ENCODE peak calls at places on chromosomes 13 and 19, in seven cellular contexts. A is mesendoderm, L is H9, I is mesenchymal stem cell, U is IMR-90, E is H1, H is trophoblast cell. M is an unnamed sample.

GRCh38 chr19:40110570-40110969 is 19.8 kb upstream of the ZNF780A start:
- DNase-seq in A (no peak), L (no peak), I (no peak), U (no peak), E (no peak), H (no peak), M (no peak)

GRCh38 chr13:39306639-39307589 is 268.7 kb downstream of the NHLRC3 start:
- DNase-seq in A (no peak), L (no peak), I (no peak), U (no peak), E (no peak), H (no peak), M (no peak)

GRCh38 chr19:29277107-29277506 is 64.2 kb upstream of the UQCRFS1 start:
- DNase-seq in A (peak; percentile 89), L (peak; percentile 82), I (no peak), U (no peak), E (peak; percentile 57), H (no peak), M (no peak)

GRCh38 chr19:17006579-17006978 is 20.0 kb downstream of the CPAMD8 start:
- DNase-seq in A (no peak), L (no peak), I (no peak), U (no peak), E (no peak), H (no peak), M (no peak)

GRCh38 chr13:94550030-94550738 is 45.8 kb downstream of the TGDS start:
- DNase-seq in A (no peak), L (no peak), I (no peak), U (peak; percentile 52), E (no peak), H (peak; percentile 7), M (no peak)

GRCh38 chr19:43984687-43985000 is 656 bp downstream of the ZNF155 start:
- DNase-seq in A (no peak), L (no peak), I (no peak), U (no peak), E (no peak), H (no peak), M (no peak)

GRCh38 chr13:48156466-48156865 is 61.6 kb upstream of the MED4 start:
- DNase-seq in A (peak; percentile 37), L (peak; percentile 71), I (no peak), U (no peak), E (peak; percentile 58), H (peak; percentile 17), M (no peak)

GRCh38 chr13:81012031-81012430 is 671.1 kb upstream of the SPRY2 start:
- DNase-seq in A (peak; percentile 21), L (no peak), I (no peak), U (no peak), E (no peak), H (no peak), M (no peak)

GRCh38 chr19:7856679-7857663 is 17.2 kb downstream of the PRR36 start:
- DNase-seq in A (no peak), L (peak; percentile 28), I (no peak), U (no peak), E (no peak), H (no peak), M (no peak)

GRCh38 chr19:49497047-49497789 is 984 bp downstream of the RPS11 start:
- DNase-seq in A (peak; percentile 71), L (peak; percentile 54), I (peak; percentile 58), U (peak; percentile 47), E (no peak), H (peak; percentile 55), M (no peak)

GRCh38 chr13:28528848-28529247 is 33.9 kb upstream of the FLT1 start:
- DNase-seq in A (no peak), L (no peak), I (peak; percentile 24), U (no peak), E (no peak), H (no peak), M (no peak)

GRCh38 chr13:35393886-35394285 is 82.6 kb downstream of the MAB21L1 start:
- DNase-seq in A (no peak), L (no peak), I (no peak), U (no peak), E (no peak), H (no peak), M (no peak)

GRCh38 chr13:106484084-106484754 is 51.2 kb downstream of the EFNB2 start:
- DNase-seq in A (no peak), L (no peak), I (no peak), U (no peak), E (no peak), H (no peak), M (no peak)

GRCh38 chr13:75489502-75490263 is 7.7 kb upstream of the TBC1D4 start:
- DNase-seq in A (no peak), L (no peak), I (peak; percentile 92), U (peak; percentile 69), E (no peak), H (peak; percentile 54), M (no peak)

GRCh38 chr13:54536112-54536511 is 1507.5 kb downstream of the OLFM4 start:
- DNase-seq in A (peak; percentile 67), L (no peak), I (peak; percentile 11), U (no peak), E (no peak), H (no peak), M (no peak)

GRCh38 chr13:105642511-105642958 is 892.9 kb downstream of the EFNB2 start:
- DNase-seq in A (no peak), L (no peak), I (peak; percentile 47), U (peak; percentile 7), E (no peak), H (no peak), M (no peak)

GRCh38 chr19:46621191-46622117 is 3.4 kb downstream of the PTGIR start:
- DNase-seq in A (no peak), L (no peak), I (no peak), U (peak; percentile 11), E (no peak), H (no peak), M (no peak)

GRCh38 chr13:35988648-35989081 is 142.5 kb downstream of the DCLK1 start:
- DNase-seq in A (peak; percentile 41), L (no peak), I (no peak), U (no peak), E (peak; percentile 32), H (peak; percentile 72), M (no peak)

GRCh38 chr19:42220751-42221097 is 612 bp downstream of the ZNF526 start:
- DNase-seq in A (no peak), L (no peak), I (no peak), U (no peak), E (no peak), H (no peak), M (no peak)
- H3K4me1 ChIP-seq in A (peaks cover 2% of the 10 kb centered on the region), L (no peaks in the 10 kb centered on the region), I (peaks cover 27% of the 10 kb centered on the region), U (peaks cover 11% of the 10 kb centered on the region), E (peaks cover 11% of the 10 kb centered on the region), H (peaks cover 19% of the 10 kb centered on the region), M (peaks cover 14% of the 10 kb centered on the region)

GRCh38 chr19:37955986-37956385 is 49.0 kb downstream of the SIPA1L3 start:
- DNase-seq in A (no peak), L (no peak), I (no peak), U (no peak), E (no peak), H (no peak), M (no peak)

GRCh38 chr19:37963190-37963947 is 56.4 kb downstream of the SIPA1L3 start:
- DNase-seq in A (no peak), L (no peak), I (peak; percentile 43), U (peak; percentile 47), E (no peak), H (no peak), M (no peak)

GRCh38 chr19:37957176-37957575 is 50.2 kb downstream of the SIPA1L3 start:
- DNase-seq in A (no peak), L (no peak), I (no peak), U (no peak), E (no peak), H (no peak), M (no peak)

GRCh38 chr19:37961198-37961597 is 54.2 kb downstream of the SIPA1L3 start:
- DNase-seq in A (no peak), L (no peak), I (no peak), U (no peak), E (no peak), H (no peak), M (no peak)

DNA sequence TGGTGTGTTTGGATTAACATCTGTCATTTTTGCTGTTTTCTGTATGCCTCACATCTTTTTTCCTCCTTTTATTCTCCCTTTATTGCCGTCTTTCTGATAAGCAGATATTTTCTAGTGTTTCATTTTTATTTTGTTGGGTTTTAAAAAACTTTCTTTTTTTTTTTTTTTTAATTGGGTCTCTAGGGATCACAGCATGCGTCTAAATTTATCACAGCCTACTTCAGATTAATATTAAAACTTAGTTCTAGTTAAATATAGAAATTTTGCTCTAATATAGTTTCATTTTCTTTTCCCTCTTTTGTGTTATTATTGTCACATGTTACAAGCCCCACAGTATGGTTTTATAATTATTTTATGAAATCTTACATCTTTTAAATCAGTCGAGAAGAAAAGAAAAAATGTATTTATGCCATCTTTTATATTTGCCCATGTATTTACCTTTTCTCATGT is 52.7 kb downstream of the SIPA1L3 start:
- DNase-seq in A (no peak), L (no peak), I (no peak), U (no peak), E (no peak), H (no peak), M (no peak)
- H2BK5ac ChIP-seq in A (no peak overlapping the region), L (no peak overlapping the region), I (no peak overlapping the region), U (peak overlapping the region; percentile 64), E (no peak overlapping the region), H (no peak overlapping the region), M (no peak overlapping the region)

DNA sequence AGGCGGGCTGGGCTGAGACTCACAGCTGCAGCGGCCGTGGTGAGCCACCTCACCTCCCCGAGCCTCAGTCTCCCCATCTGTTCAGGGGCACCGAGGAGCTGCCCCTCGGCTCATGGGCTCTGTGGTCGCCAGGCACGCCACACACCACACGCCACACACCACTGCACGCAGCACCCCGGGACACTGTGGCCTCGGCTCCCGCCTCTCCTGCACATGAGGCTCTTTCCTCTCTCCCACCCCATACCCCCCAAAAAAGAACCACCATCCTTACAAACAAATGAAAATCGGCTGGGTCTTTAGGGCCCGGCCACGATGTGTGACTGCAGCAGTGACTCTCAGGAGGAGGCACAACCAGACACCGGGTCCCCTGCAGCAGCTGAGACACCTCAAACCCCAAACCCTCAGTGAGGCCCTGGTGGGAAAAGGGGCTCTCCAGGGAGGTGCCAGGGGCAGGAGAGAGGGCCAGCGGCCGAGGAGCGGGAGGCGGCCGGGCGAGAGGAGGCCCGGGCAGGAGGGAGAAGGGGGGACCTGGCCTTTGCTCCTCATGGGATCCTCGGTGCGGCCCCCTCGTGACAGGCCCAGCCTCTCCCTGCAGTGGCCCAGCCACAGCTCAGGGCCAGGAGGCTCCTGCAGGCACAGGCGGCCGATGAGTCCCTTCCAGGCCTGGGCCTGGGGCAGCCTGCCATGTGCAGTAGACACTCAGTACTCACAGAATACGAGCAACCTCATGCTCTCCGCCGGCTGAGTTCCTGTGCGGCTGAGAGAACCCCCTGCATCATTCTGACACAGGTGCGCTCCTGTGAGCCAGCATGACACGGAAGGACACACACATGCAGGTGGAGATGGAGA is 66.3 kb downstream of the RASA3 start:
- DNase-seq in A (no peak), L (no peak), I (no peak), U (no peak), E (no peak), H (no peak), M (no peak)
- H3K4me1 ChIP-seq in A (peaks cover 9% of the 10 kb centered on the region), L (no peaks in the 10 kb centered on the region), I (peaks cover 53% of the 10 kb centered on the region), U (peaks cover 52% of the 10 kb centered on the region), E (peaks cover 19% of the 10 kb centered on the region), H (peaks cover 28% of the 10 kb centered on the region), M (peaks cover 47% of the 10 kb centered on the region)

DNA sequence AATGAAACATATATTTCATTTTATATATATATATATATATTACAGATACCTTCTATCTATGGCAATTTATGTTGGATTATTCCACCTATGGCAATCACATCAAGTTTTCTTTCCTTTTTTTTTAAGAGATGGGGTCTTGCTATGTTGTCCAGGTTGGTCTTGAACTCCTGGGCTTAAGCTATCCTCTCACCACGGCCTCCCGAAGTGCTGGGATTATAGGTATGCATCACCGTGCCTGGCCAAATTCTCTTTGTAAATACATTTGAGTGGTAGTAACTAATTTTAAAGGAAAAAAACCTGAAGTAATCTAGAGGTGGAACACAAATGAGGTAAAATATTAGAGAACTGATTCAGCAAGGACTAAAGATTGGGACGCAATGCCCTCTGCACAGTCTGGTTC is 21.6 kb upstream of the BRD4 start:
- DNase-seq in A (no peak), L (no peak), I (no peak), U (no peak), E (no peak), H (no peak), M (no peak)
- H2BK5ac ChIP-seq in A (no peak overlapping the region), L (no peak overlapping the region), I (no peak overlapping the region), U (no peak overlapping the region), E (no peak overlapping the region), H (no peak overlapping the region), M (no peak overlapping the region)